ENCODE peak calls at places on chromosome 12, in nine cellular contexts. R, N, E, K, Z, M, G, Q and D are unnamed samples.

GRCh38 chr12:65740873-65741600 is 83.2 kb upstream of the HMGA2 start:
- DNase-seq in R (peak; percentile 42), N (peak; percentile 70), E (peak; percentile 85), K (peak; percentile 72), Z (peak; percentile 57), M (peak; percentile 85), G (peak; percentile 88), Q (peak; percentile 91), D (peak; percentile 82)

GRCh38 chr12:8689606-8690175 is 8.1 kb upstream of the RIMKLB start:
- DNase-seq in R (no peak), N (no peak), E (no peak), K (no peak), Z (no peak), M (no peak), G (no peak), Q (no peak), D (no peak)

GRCh38 chr12:54529581-54529980 is 19.8 kb upstream of the PDE1B start:
- DNase-seq in R (no peak), N (no peak), E (no peak), K (no peak), Z (no peak), M (no peak), G (no peak), Q (no peak), D (no peak)

GRCh38 chr12:65649126-65649525 is 175.2 kb upstream of the HMGA2 start:
- DNase-seq in R (peak; percentile 99), N (no peak), E (no peak), K (no peak), Z (no peak), M (no peak), G (no peak), Q (peak; percentile 98), D (no peak)

GRCh38 chr12:20588057-20588456 is 107.1 kb upstream of the SLCO1C1 start:
- DNase-seq in R (no peak), N (no peak), E (no peak), K (peak; percentile 17), Z (no peak), M (no peak), G (no peak), Q (no peak), D (no peak)

GRCh38 chr12:68538722-68539614 is 71.7 kb upstream of the RAP1B start:
- DNase-seq in R (no peak), N (peak; percentile 66), E (peak; percentile 75), K (no peak), Z (peak; percentile 67), M (peak; percentile 80), G (peak; percentile 51), Q (peak; percentile 89), D (no peak)

GRCh38 chr12:112368856-112369255 is 13.4 kb downstream of the HECTD4 start:
- DNase-seq in R (no peak), N (no peak), E (no peak), K (no peak), Z (no peak), M (no peak), G (no peak), Q (no peak), D (peak; percentile 9)

GRCh38 chr12:90995041-90995440 is 9.7 kb downstream of the EPYC start:
- DNase-seq in R (no peak), N (no peak), E (no peak), K (no peak), Z (no peak), M (no peak), G (no peak), Q (peak; percentile 40), D (no peak)

GRCh38 chr12:109255377-109255776 is 53.7 kb downstream of the FOXN4 start:
- DNase-seq in R (peak; percentile 43), N (no peak), E (no peak), K (no peak), Z (no peak), M (peak; percentile 53), G (no peak), Q (peak; percentile 79), D (peak; percentile 58)

GRCh38 chr12:115988193-115988592 is 289.3 kb downstream of the MED13L start:
- DNase-seq in R (no peak), N (no peak), E (no peak), K (no peak), Z (no peak), M (no peak), G (no peak), Q (no peak), D (no peak)

GRCh38 chr12:52310622-52311281 is 10.4 kb downstream of the KRT83 start:
- DNase-seq in R (no peak), N (no peak), E (no peak), K (no peak), Z (no peak), M (no peak), G (no peak), Q (peak; percentile 16), D (no peak)

GRCh38 chr12:52308807-52309425 is 12.3 kb downstream of the KRT83 start:
- DNase-seq in R (no peak), N (no peak), E (no peak), K (no peak), Z (no peak), M (no peak), G (no peak), Q (no peak), D (no peak)

GRCh38 chr12:52307836-52308806 is 13.1 kb downstream of the KRT83 start:
- DNase-seq in R (peak; percentile 59), N (peak; percentile 78), E (peak; percentile 67), K (peak; percentile 30), Z (no peak), M (peak; percentile 60), G (no peak), Q (peak; percentile 41), D (peak; percentile 47)

GRCh38 chr12:52300796-52301691 is 9.7 kb upstream of the KRT81 start:
- DNase-seq in R (no peak), N (no peak), E (no peak), K (no peak), Z (no peak), M (peak; percentile 36), G (no peak), Q (peak; percentile 25), D (no peak)

DNA sequence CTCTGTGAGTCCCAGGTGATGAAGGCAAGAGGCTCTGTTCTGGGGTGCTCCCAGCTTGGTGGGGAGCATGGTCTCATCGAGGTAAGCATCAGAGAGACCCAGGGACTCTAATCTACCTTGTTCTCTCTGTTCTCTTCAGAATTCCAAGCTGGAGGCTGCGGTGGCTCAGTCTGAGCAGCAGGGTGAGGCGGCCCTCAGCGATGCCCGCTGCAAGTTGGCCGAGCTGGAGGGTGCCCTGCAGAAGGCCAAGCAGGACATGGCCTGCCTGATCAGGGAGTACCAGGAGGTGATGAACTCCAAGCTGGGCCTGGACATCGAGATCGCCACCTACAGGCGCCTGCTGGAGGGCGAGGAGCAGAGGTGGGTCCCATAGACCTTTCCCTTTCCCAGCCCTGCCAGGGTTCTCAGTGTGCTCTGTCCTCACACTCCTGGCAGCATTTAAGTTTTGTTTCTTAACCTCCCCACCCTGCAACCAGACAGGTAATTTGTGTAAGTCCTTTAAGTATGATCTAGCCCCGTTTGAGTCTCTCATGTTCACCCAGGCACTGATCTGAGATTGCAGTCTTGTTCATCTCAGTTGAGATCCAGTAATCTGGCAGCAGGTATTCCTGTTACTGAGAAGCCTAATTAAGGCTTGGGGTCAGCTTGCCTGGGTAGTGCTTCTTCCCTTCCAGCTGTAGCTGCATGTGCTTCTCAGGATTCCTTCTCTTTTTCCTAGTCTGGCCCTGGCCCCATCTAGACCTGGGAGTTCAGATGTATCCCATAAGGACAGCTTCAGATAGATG is 14.8 kb upstream of the KRT81 start:
- DNase-seq in R (no peak), N (no peak), E (no peak), K (no peak), Z (no peak), M (peak; percentile 43), G (no peak), Q (no peak), D (no peak)
- TF ChIP-seq CTCF in R (peak; percentile 56), N (no peak), E (no peak), K (peak; percentile 15), Z (no peak), M (no peak), G (no peak), Q (peak; percentile 50), D (peak; percentile 49)

GRCh38 chr12:31588976-31589375 is 2.0 kb downstream of the DENND5B start:
- DNase-seq in R (peak; percentile 8), N (no peak), E (no peak), K (no peak), Z (no peak), M (no peak), G (no peak), Q (no peak), D (no peak)
- H3K27ac ChIP-seq in R (no peak overlapping the region), N (no peak overlapping the region), E (peak overlapping the region; percentile 97), K (peak overlapping the region; percentile 96), Z (peak overlapping the region; percentile 89), M (peak overlapping the region; percentile 97), G (no peak overlapping the region), Q (peak overlapping the region; percentile 100), D (no peak overlapping the region)

DNA sequence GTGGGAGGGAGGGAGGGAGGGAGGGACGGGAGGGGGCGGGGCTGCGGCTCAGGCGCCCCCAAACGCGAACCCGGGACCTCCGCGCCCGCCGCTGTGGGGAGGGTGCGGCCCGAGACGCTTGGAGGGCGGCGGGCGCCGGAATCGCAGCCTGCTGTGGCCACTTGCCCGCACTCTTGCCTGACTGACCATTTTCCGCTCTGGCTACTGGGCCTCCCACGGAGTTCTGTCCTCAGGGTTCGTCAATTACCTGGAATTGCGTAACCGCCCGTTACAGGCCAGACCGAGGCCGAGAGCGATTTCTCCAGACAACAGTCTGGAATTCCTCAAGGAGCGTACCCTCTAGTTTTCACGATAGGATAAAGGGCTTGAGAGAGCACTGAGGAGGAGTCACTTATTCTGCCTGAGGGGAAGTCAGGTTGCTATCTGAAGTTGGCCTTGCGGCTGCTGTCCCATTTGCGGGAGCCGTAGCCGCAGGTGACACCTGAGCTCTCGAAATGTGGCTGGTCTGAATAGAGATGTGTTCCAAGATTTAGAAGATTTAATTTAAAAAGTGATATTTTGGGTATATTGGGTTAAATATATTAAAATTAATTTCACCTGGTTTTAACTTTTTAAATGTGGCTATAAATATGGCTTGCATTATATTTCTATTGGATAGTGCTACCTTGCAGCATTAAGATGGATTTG is 446 bp upstream of the ZNF641 start:
- DNase-seq in R (peak; percentile 69), N (peak; percentile 84), E (peak; percentile 83), K (peak; percentile 80), Z (peak; percentile 61), M (peak; percentile 93), G (peak; percentile 85), Q (peak; percentile 95), D (no peak)
- TF ChIP-seq CTCF in R (no peak), N (no peak), E (no peak), K (peak; percentile 24), Z (no peak), M (no peak), G (no peak), Q (no peak), D (no peak)

GRCh38 chr12:125685885-125686284 is 620.6 kb downstream of the AACS start:
- DNase-seq in R (no peak), N (no peak), E (no peak), K (no peak), Z (no peak), M (peak; percentile 76), G (no peak), Q (no peak), D (no peak)
- H3K27ac ChIP-seq in R (no peak overlapping the region), N (no peak overlapping the region), E (no peak overlapping the region), K (no peak overlapping the region), Z (no peak overlapping the region), M (peak overlapping the region; percentile 59), G (no peak overlapping the region), Q (no peak overlapping the region), D (no peak overlapping the region)

DNA sequence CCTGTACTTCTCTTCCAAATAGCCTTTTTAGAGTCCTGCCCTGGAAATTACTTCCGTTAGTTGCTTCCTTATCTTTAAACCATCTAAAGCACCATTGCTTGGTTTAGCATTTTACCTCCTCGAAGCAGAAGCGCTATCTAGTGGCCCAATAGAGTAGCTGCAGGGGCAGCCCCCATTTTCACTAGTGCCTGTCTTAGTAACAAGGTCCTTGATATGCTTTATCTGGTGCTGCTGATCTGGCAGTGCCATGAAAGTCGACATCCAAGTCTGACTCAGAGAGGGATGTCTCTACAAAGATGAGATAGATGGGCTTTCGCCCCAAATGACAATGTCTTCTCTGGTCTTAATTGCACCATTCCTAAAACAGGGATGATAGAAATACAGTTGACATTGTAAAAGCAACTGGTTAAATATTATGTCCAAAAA is 25.0 kb upstream of the CIT start:
- DNase-seq in R (peak; percentile 84), N (peak; percentile 59), E (peak; percentile 64), K (peak; percentile 67), Z (peak; percentile 23), M (no peak), G (no peak), Q (peak; percentile 68), D (peak; percentile 80)
- TF ChIP-seq CTCF in R (peak; percentile 95), N (peak; percentile 77), E (peak; percentile 55), K (peak; percentile 81), Z (peak; percentile 62), M (no peak), G (no peak), Q (peak; percentile 74), D (peak; percentile 87)